ENCODE peak calls at places on chromosomes 12 and 14, in six cellular contexts. V, N, T, D, L and I are unnamed samples.
A peak's percentile ranks its signal among the peaks of the same experiment; 100 is the strongest.

GRCh38 chr12:7219599-7220243 is 30.2 kb downstream of the PEX5 start:
- DNase-seq in V (peak; percentile 76), N (peak; percentile 74), T (peak; percentile 53), D (peak; percentile 49), L (peak; percentile 54), I (peak; percentile 23)

GRCh38 chr12:39329015-39329414 is 113.9 kb downstream of the KIF21A start:
- DNase-seq in V (peak; percentile 15), N (peak; percentile 44), T (no peak), D (no peak), L (no peak), I (no peak)

GRCh38 chr12:101713059-101713682 is 15.7 kb downstream of the CHPT1 start:
- DNase-seq in V (no peak), N (no peak), T (no peak), D (peak; percentile 27), L (no peak), I (no peak)

GRCh38 chr14:74955229-74955999 is at the start of gene PGF:
- DNase-seq in V (no peak), N (peak; percentile 15), T (peak; percentile 69), D (peak; percentile 54), L (no peak), I (no peak)

GRCh38 chr14:79225815-79226214 is 985.5 kb downstream of the DIO2 start:
- DNase-seq in V (no peak), N (no peak), T (no peak), D (no peak), L (no peak), I (no peak)

GRCh38 chr14:91424813-91425719 is 7.4 kb upstream of the CCDC88C start:
- DNase-seq in V (no peak), N (no peak), T (no peak), D (no peak), L (no peak), I (no peak)

GRCh38 chr12:105860556-105861207 is 278.1 kb downstream of the NUAK1 start:
- DNase-seq in V (no peak), N (peak; percentile 88), T (no peak), D (no peak), L (no peak), I (no peak)

GRCh38 chr14:101520621-101521305 is 40.5 kb upstream of the DIO3 start:
- DNase-seq in V (no peak), N (no peak), T (no peak), D (peak; percentile 62), L (no peak), I (no peak)

GRCh38 chr12:388547-389137 is 478 bp downstream of the KDM5A start:
- DNase-seq in V (peak; percentile 3), N (peak; percentile 15), T (no peak), D (no peak), L (peak; percentile 46), I (no peak)

GRCh38 chr12:57430117-57430930 is 519 bp downstream of the R3HDM2 start:
- DNase-seq in V (peak; percentile 9), N (peak; percentile 27), T (no peak), D (no peak), L (peak; percentile 33), I (no peak)

GRCh38 chr12:113071427-113072112 is 15.0 kb downstream of the DTX1 start:
- DNase-seq in V (no peak), N (no peak), T (no peak), D (no peak), L (no peak), I (no peak)

GRCh38 chr14:32244404-32244803 is 41.3 kb upstream of the RNU6-8 start:
- DNase-seq in V (no peak), N (peak; percentile 44), T (no peak), D (no peak), L (no peak), I (no peak)

GRCh38 chr14:102554835-102555819 is 37.3 kb upstream of the RCOR1 start:
- DNase-seq in V (no peak), N (no peak), T (no peak), D (no peak), L (peak; percentile 45), I (no peak)

GRCh38 chr12:21476949-21477348 is 24.5 kb downstream of the RECQL start:
- DNase-seq in V (peak; percentile 35), N (peak; percentile 10), T (no peak), D (no peak), L (no peak), I (peak; percentile 43)

GRCh38 chr12:113479578-113480335 is 8.1 kb upstream of the LHX5 start:
- DNase-seq in V (no peak), N (no peak), T (peak; percentile 73), D (no peak), L (peak; percentile 7), I (peak; percentile 7)

GRCh38 chr12:48767047-48767446 is 21.8 kb downstream of the ADCY6 start:
- DNase-seq in V (no peak), N (no peak), T (no peak), D (no peak), L (no peak), I (no peak)

GRCh38 chr14:35766700-35767082 is 42.4 kb downstream of the RALGAPA1 start:
- DNase-seq in V (no peak), N (no peak), T (no peak), D (no peak), L (no peak), I (no peak)

GRCh38 chr12:65825573-65826512 is 1.6 kb downstream of the HMGA2 start:
- DNase-seq in V (no peak), N (peak; percentile 14), T (no peak), D (no peak), L (no peak), I (no peak)

GRCh38 chr12:116172224-116172849 is 105.2 kb downstream of the MED13L start:
- DNase-seq in V (no peak), N (no peak), T (peak; percentile 71), D (no peak), L (no peak), I (no peak)

GRCh38 chr12:62643470-62643869 is 176.8 kb downstream of the MON2 start:
- DNase-seq in V (no peak), N (no peak), T (no peak), D (no peak), L (no peak), I (no peak)

GRCh38 chr14:100132903-100133510 is 26.4 kb downstream of the DEGS2 start:
- DNase-seq in V (no peak), N (no peak), T (no peak), D (no peak), L (no peak), I (no peak)

GRCh38 chr14:100137173-100137572 is 22.3 kb downstream of the DEGS2 start:
- DNase-seq in V (no peak), N (no peak), T (no peak), D (no peak), L (no peak), I (no peak)

GRCh38 chr14:100135784-100136183 is 23.7 kb downstream of the DEGS2 start:
- DNase-seq in V (no peak), N (no peak), T (no peak), D (no peak), L (no peak), I (no peak)

GRCh38 chr14:100134591-100134990 is 24.9 kb downstream of the DEGS2 start:
- DNase-seq in V (no peak), N (no peak), T (no peak), D (no peak), L (no peak), I (no peak)

GRCh38 chr14:100135073-100135472 is 24.4 kb downstream of the DEGS2 start:
- DNase-seq in V (no peak), N (no peak), T (no peak), D (no peak), L (no peak), I (no peak)
- H3K36me3 ChIP-seq in V (no peaks in the 10 kb centered on the region), N (no peaks in the 10 kb centered on the region), T (peaks cover 9% of the 10 kb centered on the region), D (peaks cover 13% of the 10 kb centered on the region), L (peaks cover 99% of the 10 kb centered on the region), I (no peaks in the 10 kb centered on the region)

GRCh38 chr14:59185676-59186075 is 2.8 kb upstream of the DAAM1 start:
- DNase-seq in V (no peak), N (no peak), T (no peak), D (no peak), L (no peak), I (no peak)
- H3K4me3 ChIP-seq in V (no peak overlapping the region), N (no peak overlapping the region), T (no peak overlapping the region), D (no peak overlapping the region), L (no peak overlapping the region), I (no peak overlapping the region)

DNA sequence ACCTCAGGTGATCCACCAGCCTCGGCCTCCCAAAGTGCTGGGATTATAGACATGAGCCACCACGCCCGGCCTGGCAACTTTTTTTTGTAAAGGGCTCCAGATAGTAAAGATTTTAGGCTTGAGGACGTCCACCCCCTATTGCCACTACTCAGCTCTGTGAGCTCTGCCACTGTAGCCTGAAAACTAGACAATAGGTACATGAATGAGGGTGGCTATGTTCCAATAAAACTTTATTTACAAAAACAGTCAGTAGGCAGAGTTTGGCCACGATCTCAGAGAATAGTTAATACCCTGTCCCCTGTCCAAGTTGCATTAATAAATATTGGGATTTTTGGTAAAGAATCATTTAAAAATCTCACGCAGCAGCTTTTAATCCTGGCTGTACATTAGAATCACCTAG is 90.1 kb downstream of the FOXN4 start:
- DNase-seq in V (no peak), N (no peak), T (no peak), D (no peak), L (no peak), I (no peak)
- H3K36me3 ChIP-seq in V (no peaks in the 10 kb centered on the region), N (peaks cover 10% of the 10 kb centered on the region), T (no peaks in the 10 kb centered on the region), D (peaks cover 23% of the 10 kb centered on the region), L (peaks cover 1% of the 10 kb centered on the region), I (no peaks in the 10 kb centered on the region)

GRCh38 chr12:56152756-56153137 is 360 bp downstream of the MYL6B start:
- DNase-seq in V (no peak), N (no peak), T (no peak), D (no peak), L (no peak), I (no peak)

GRCh38 chr12:56153291-56154065 is 1.1 kb downstream of the MYL6B start:
- DNase-seq in V (no peak), N (no peak), T (no peak), D (no peak), L (no peak), I (no peak)

GRCh38 chr12:56154246-56154771 is 1.9 kb downstream of the MYL6B start:
- DNase-seq in V (no peak), N (no peak), T (no peak), D (no peak), L (no peak), I (no peak)

GRCh38 chr12:56155256-56155845 is 2.8 kb upstream of the MYL6 start:
- DNase-seq in V (no peak), N (no peak), T (peak; percentile 68), D (no peak), L (no peak), I (no peak)

DNA sequence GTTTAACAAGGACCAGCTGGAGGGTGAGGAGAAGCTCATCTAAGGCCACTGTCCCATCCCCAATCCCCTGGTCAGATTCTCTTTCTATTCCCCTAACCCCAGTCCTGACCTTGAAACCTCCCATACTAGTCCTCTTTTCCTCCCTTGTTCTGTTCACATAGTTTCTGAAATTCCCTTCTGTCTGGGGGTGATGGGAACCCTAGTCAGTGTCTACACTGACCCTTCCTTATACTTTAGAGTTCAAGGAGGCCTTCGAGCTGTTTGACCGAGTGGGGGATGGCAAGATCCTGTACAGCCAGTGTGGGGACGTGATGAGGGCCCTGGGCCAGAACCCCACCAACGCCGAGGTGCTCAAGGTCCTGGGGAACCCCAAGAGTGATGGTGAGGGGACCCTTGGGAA is 2.4 kb downstream of the MYL6B start:
- DNase-seq in V (no peak), N (no peak), T (no peak), D (no peak), L (no peak), I (no peak)
- H3K4me3 ChIP-seq in V (no peak overlapping the region), N (no peak overlapping the region), T (no peak overlapping the region), D (no peak overlapping the region), L (no peak overlapping the region), I (no peak overlapping the region)